ENCODE peak calls at places on chromosomes 5 and 9, in six cellular contexts. Y is foreskin keratinocyte, M is fibroblast of the aortic adventitia, G is endothelial cell, W is RWPE1, T is prostate gland. I is an unnamed sample.

GRCh38 chr5:147482426-147483196 is 27.3 kb downstream of the DPYSL3 start:
- DNase-seq in Y (no peak), M (peak), T (no peak), W (no peak), G (no peak), I (no peak)

GRCh38 chr5:154756871-154757646 is 1.9 kb downstream of the LARP1 start:
- DNase-seq in G (peak), W (peak), T (peak), M (peak), Y (no peak), I (peak)

GRCh38 chr5:133565993-133566392 is 46.3 kb downstream of the FSTL4 start:
- DNase-seq in M (peak), T (no peak), G (peak), W (peak), Y (no peak), I (peak)

GRCh38 chr9:97703437-97704326 is 6.5 kb upstream of the XPA start:
- DNase-seq in G (no peak), Y (peak), W (peak), M (peak), T (peak), I (peak)

GRCh38 chr9:130755377-130756007 is 61.9 kb downstream of the EXOSC2 start:
- DNase-seq in Y (no peak), G (no peak), T (no peak), M (no peak), W (no peak), I (no peak)

GRCh38 chr5:1320436-1321344 is 24.2 kb downstream of the CLPTM1L start:
- DNase-seq in G (no peak), Y (no peak), W (no peak), M (no peak), T (no peak), I (no peak)

GRCh38 chr5:149628221-149628620 is 46.9 kb downstream of the ARHGEF37 start:
- DNase-seq in G (no peak), T (no peak), Y (no peak), M (no peak), W (no peak), I (no peak)

GRCh38 chr9:72947987-72948465 is 4.8 kb downstream of the ALDH1A1 start:
- DNase-seq in M (no peak), G (no peak), T (no peak), Y (no peak), W (no peak), I (no peak)

GRCh38 chr5:31232273-31232888 is 38.9 kb downstream of the CDH6 start:
- DNase-seq in T (no peak), Y (peak), M (peak), W (peak), G (peak), I (peak)

GRCh38 chr5:77339491-77339890 is 129.0 kb downstream of the PDE8B start:
- DNase-seq in G (no peak), M (no peak), W (no peak), T (no peak), Y (no peak), I (no peak)

GRCh38 chr5:140240987-140241706 is 61.8 kb downstream of the PFDN1 start:
- DNase-seq in Y (no peak), T (peak), W (peak), M (peak), G (peak), I (peak)

GRCh38 chr5:180283026-180283615 is 8.8 kb downstream of the MAPK9 start:
- DNase-seq in Y (no peak), W (peak), M (no peak), T (no peak), G (no peak), I (no peak)

GRCh38 chr9:114372971-114373591 is 14.7 kb downstream of the AKNA start:
- DNase-seq in T (no peak), M (no peak), Y (no peak), W (no peak), G (peak), I (no peak)

GRCh38 chr9:121743441-121744001 is 92.1 kb downstream of the DAB2IP start:
- DNase-seq in G (peak), W (peak), Y (no peak), M (peak), T (peak), I (peak)

GRCh38 chr5:112483704-112484103 is 64.6 kb upstream of the EPB41L4A start:
- DNase-seq in M (no peak), Y (no peak), G (no peak), T (no peak), W (no peak), I (no peak)

GRCh38 chr5:10546186-10546585 is 17.7 kb upstream of the ANKRD33B start:
- DNase-seq in G (no peak), T (no peak), W (no peak), Y (no peak), M (no peak), I (no peak)

GRCh38 chr5:60540855-60541805 is 158.8 kb downstream of the DEPDC1B start:
- DNase-seq in G (no peak), T (no peak), M (peak), Y (no peak), W (no peak), I (peak)

GRCh38 chr5:134387443-134387842 is 16.1 kb downstream of the UBE2B start:
- DNase-seq in G (no peak), W (no peak), T (no peak), M (no peak), Y (no peak), I (no peak)

GRCh38 chr9:90659626-90660364 is 17.2 kb upstream of the DIRAS2 start:
- DNase-seq in Y (peak), T (no peak), G (no peak), W (peak), M (peak), I (peak)

GRCh38 chr5:14395411-14395810 is 186.2 kb upstream of the OTULINL start:
- DNase-seq in Y (no peak), W (no peak), T (no peak), G (no peak), M (no peak), I (no peak)

GRCh38 chr9:119164716-119165115 is 204.5 kb downstream of the BRINP1 start:
- DNase-seq in W (no peak), G (no peak), Y (no peak), T (no peak), M (no peak), I (no peak)

GRCh38 chr5:168713051-168713450 is 133.9 kb upstream of the PANK3 start:
- DNase-seq in Y (peak), M (no peak), G (no peak), T (no peak), W (no peak), I (no peak)

GRCh38 chr9:132513416-132513815 is 69.0 kb upstream of the BARHL1 start:
- DNase-seq in M (no peak), Y (no peak), T (no peak), W (no peak), G (no peak), I (no peak)

GRCh38 chr9:131275332-131276106 is 791 bp downstream of the FAM78A start:
- DNase-seq in T (no peak), Y (no peak), G (peak), W (no peak), M (no peak), I (no peak)

GRCh38 chr5:9361835-9362234 is 184.0 kb downstream of the SEMA5A start:
- DNase-seq in T (peak), Y (no peak), W (peak), M (peak), G (peak), I (peak)

GRCh38 chr9:31615964-31616363 is 768.5 kb upstream of the ACO1 start:
- DNase-seq in G (no peak), W (no peak), M (no peak), Y (no peak), T (no peak), I (no peak)

GRCh38 chr5:6359534-6359933 is 18.8 kb downstream of the MED10 start:
- DNase-seq in M (no peak), W (no peak), T (no peak), G (no peak), Y (no peak), I (no peak)

GRCh38 chr5:55232194-55232984 is 1.0 kb downstream of the CCNO start:
- DNase-seq in G (peak), Y (no peak), W (peak), T (peak), M (peak), I (no peak)

GRCh38 chr9:88018101-88018500 is 43.8 kb upstream of the CDK20 start:
- DNase-seq in Y (no peak), M (no peak), W (no peak), G (no peak), T (no peak), I (no peak)

DNA sequence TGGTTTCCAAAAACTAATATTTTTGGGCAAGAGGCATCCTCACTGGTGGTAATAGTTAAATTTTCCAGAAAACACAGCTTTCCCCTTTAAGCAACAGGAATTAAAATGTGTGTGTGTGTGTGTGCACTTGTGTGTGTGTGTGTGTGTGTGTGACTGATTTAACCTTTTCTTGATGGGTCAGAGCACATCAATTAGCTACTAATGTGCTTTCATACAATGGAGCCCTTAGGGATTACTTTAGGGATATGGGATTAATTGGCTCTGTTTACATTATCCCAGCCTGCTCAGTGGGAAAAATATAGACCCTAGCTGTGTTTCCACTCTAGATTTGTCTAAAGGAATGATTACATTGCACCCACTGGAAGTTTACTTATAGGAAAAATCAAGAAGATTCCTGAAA is 6.5 kb downstream of the PLCXD3 start:
- DNase-seq in M (no peak), G (no peak), Y (no peak), W (no peak), T (no peak), I (no peak)
- TF ChIP-seq CTCF in M (no peak), G (no peak), Y (no peak), W (no peak), T (no peak), I (no peak)

DNA sequence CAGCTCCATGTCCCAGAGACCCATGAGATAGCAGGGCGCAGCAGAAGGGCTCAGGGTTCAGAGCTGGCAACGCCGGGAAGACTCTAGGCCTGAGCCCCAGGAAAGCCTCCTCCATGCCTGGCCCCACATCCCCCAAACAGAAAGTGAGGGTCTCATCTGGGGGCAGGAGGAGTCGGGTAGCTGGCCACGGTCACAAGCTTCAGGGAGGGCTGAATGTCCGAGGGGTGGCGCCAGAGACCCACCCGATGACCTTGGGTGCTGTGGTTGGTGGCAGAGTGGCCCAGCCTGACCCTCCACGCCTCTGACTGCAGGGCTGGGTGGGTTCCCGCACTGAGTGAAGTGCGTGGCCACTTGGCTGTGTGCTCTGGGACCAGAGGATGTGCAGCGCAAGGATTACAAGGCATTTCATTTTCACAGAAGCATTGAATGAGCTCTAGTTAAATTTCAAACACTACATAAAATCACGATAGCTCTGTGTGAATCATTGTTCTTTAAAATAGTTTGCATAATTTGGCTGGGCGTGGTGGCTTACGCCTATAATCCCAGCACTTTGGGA is 3.0 kb downstream of the C8G start:
- DNase-seq in W (peak), Y (no peak), G (peak), M (peak), T (no peak), I (peak)
- TF ChIP-seq CTCF in W (peak), Y (peak), G (no peak), M (peak), T (no peak), I (peak)

GRCh38 chr5:155908543-155908942 is 418.4 kb upstream of the SGCD start:
- DNase-seq in M (no peak), G (no peak), W (no peak), Y (no peak), T (no peak), I (no peak)

GRCh38 chr5:155905359-155905758 is 421.6 kb upstream of the SGCD start:
- DNase-seq in T (peak), W (no peak), Y (no peak), M (no peak), G (no peak), I (peak)

DNA sequence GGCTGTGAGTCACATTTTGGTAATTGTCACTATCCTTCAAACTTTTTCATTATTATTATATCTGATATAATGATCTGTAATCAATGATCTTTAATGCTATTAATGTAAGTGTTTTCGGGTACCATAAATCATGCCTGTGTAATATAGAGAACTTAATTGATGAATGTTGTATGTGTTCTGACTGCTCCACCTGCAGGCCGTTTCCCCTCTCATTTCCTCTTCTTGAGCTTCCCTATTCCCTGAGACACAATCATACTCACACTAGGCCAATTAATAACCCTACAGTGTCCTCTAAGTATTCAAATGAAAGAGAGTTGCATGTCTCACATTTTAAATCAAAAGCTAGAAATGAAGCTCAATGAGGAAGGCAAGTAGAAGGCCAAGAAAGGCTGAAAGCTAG is 420.9 kb upstream of the SGCD start:
- DNase-seq in M (no peak), Y (no peak), G (peak), T (no peak), W (no peak), I (no peak)
- TF ChIP-seq CTCF in M (no peak), Y (no peak), G (no peak), T (no peak), W (no peak), I (no peak)

GRCh38 chr9:129320575-129321311 is 142.7 kb upstream of the IER5L start:
- DNase-seq in G (no peak), M (peak), Y (no peak), T (peak), W (peak), I (peak)
- TF ChIP-seq CTCF in G (no peak), M (peak), Y (peak), T (no peak), W (no peak), I (peak)

GRCh38 chr9:79477955-79478751 is 93.6 kb upstream of the TLE4 start:
- DNase-seq in M (no peak), Y (peak), T (no peak), G (peak), W (peak), I (peak)
- TF ChIP-seq CTCF in M (no peak), Y (peak), T (no peak), G (no peak), W (peak), I (peak)

GRCh38 chr9:127540664-127541041 is 71.4 kb upstream of the STXBP1 start:
- DNase-seq in G (no peak), W (no peak), M (no peak), Y (no peak), T (peak), I (no peak)
- TF ChIP-seq CTCF in G (no peak), W (no peak), M (no peak), Y (peak), T (no peak), I (no peak)

GRCh38 chr9:95315108-95315746 is 2.3 kb downstream of the FANCC start:
- DNase-seq in M (no peak), Y (no peak), G (no peak), W (no peak), T (no peak), I (no peak)

GRCh38 chr9:95317893-95318211 is 343 bp upstream of the FANCC start:
- DNase-seq in W (no peak), T (no peak), M (no peak), Y (no peak), G (no peak), I (no peak)

GRCh38 chr9:95316274-95316673 is 1.2 kb downstream of the FANCC start:
- DNase-seq in M (no peak), Y (no peak), T (no peak), G (no peak), W (no peak), I (no peak)

GRCh38 chr9:95317119-95317892 is at the start of gene FANCC:
- DNase-seq in Y (peak), W (peak), T (peak), G (peak), M (peak), I (peak)

DNA sequence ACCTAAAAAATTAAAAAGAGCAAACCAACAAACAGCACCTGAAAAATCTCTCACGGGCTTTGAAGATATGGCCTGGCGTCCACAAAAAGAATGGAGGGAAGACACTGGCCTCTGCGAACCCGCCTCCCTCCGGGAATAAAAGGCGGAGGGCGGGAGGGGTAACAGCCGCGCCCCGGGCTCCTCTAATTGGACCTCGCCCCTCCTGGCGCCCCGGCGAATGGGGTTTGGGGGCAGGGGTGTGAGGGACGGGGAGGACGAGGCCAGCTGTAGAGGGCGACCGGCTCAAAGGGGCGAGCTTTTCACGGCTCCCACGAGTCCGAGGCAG is 753 bp downstream of the FANCC start:
- DNase-seq in Y (no peak), M (peak), W (peak), G (peak), T (peak), I (peak)
- TF ChIP-seq CTCF in Y (peak), M (peak), W (peak), G (no peak), T (no peak), I (no peak)

GRCh38 chr5:126494393-126494792 is 71.2 kb downstream of the GRAMD2B start:
- DNase-seq in T (no peak), M (no peak), W (no peak), G (no peak), Y (no peak), I (no peak)

GRCh38 chr5:126490167-126490937 is 67.1 kb downstream of the GRAMD2B start:
- DNase-seq in Y (no peak), T (no peak), G (no peak), W (no peak), M (peak), I (peak)

GRCh38 chr5:126497506-126497905 is 74.3 kb downstream of the GRAMD2B start:
- DNase-seq in T (no peak), W (no peak), G (no peak), M (no peak), Y (no peak), I (no peak)

GRCh38 chr5:126488362-126489065 is 65.3 kb downstream of the GRAMD2B start:
- DNase-seq in M (no peak), T (no peak), W (no peak), G (no peak), Y (no peak), I (no peak)

DNA sequence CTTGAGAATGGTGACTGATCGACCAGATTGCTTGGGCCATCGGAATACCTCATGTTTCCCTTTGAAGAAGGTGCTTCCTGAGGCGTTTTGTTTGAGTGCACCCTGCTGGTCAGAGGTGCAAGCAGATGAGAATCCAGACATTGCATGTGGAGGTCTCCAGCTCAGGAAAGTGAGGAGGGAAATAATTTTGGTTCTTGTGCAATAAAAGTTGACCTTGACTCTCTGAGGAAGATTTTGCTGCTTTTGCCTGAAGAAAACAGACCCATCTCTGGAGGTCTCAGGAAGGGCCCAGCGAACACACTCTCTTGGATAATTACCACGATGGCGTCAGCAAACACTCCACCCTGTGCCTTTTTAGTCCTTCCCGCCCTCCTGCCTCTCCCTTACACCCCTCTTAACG is 69.7 kb downstream of the GRAMD2B start:
- DNase-seq in M (no peak), Y (no peak), T (no peak), W (no peak), G (no peak), I (no peak)
- TF ChIP-seq CTCF in M (peak), Y (peak), T (no peak), W (no peak), G (no peak), I (no peak)

I was measured in AG10803.